ENCODE peak calls at places on chromosomes 3 and 15, in five cellular contexts. H is NCI-H1417; B is GM12864; R is stimulated activated CD8-positive, alpha-beta memory T cell treated with anti-CD3 and anti-CD28 coated beads, Interleukin-4, amount 100 ng/mL, for 4 hours; Q is posterior cingulate gyrus. Z is an unnamed sample.

GRCh38 chr3:127535901-127536817 is 54.4 kb downstream of the TPRA1 start:
- DNase-seq in H (peak; percentile 99), B (no peak), R (no peak), Q (peak; percentile 90), Z (no peak)

GRCh38 chr15:76575177-76576078 is 238.9 kb downstream of the ISL2 start:
- DNase-seq in H (no peak), B (peak; percentile 71), R (no peak), Q (no peak), Z (no peak)

GRCh38 chr15:69293741-69294615 is 4.7 kb upstream of the PAQR5 start:
- DNase-seq in H (no peak), B (no peak), R (no peak), Q (no peak), Z (no peak)

GRCh38 chr3:113409676-113410075 is 31.6 kb downstream of the CFAP44 start:
- DNase-seq in H (no peak), B (no peak), R (no peak), Q (no peak), Z (no peak)

GRCh38 chr3:177816667-177817208 is 619.5 kb upstream of the TBL1XR1 start:
- DNase-seq in H (no peak), B (no peak), R (no peak), Q (no peak), Z (peak; percentile 14)

GRCh38 chr15:41917767-41918430 is 24.0 kb upstream of the SPTBN5 start:
- DNase-seq in H (no peak), B (no peak), R (no peak), Q (no peak), Z (no peak)

GRCh38 chr3:89699771-89700170 is 592.4 kb downstream of the EPHA3 start:
- DNase-seq in H (no peak), B (no peak), R (no peak), Q (no peak), Z (no peak)

GRCh38 chr3:112365636-112366035 is 32.7 kb downstream of the CD200 start:
- DNase-seq in H (no peak), B (no peak), R (no peak), Q (no peak), Z (no peak)

GRCh38 chr3:10263549-10264363 is 15.5 kb downstream of the TATDN2 start:
- DNase-seq in H (no peak), B (no peak), R (peak; percentile 49), Q (no peak), Z (no peak)

GRCh38 chr3:44555753-44556152 is 760 bp downstream of the ZKSCAN7 start:
- DNase-seq in H (peak; percentile 50), B (no peak), R (no peak), Q (no peak), Z (no peak)

GRCh38 chr15:71761649-71762048 is 48.7 kb upstream of the NR2E3 start:
- DNase-seq in H (no peak), B (no peak), R (no peak), Q (no peak), Z (no peak)

GRCh38 chr3:94961423-94962100 is 898.7 kb downstream of the NSUN3 start:
- DNase-seq in H (peak; percentile 91), B (no peak), R (no peak), Q (no peak), Z (peak; percentile 76)

GRCh38 chr3:172391592-172392302 is 56.5 kb downstream of the GHSR start:
- DNase-seq in H (peak; percentile 30), B (no peak), R (no peak), Q (no peak), Z (no peak)

GRCh38 chr3:173993299-173993698 is 595.8 kb downstream of the NLGN1 start:
- DNase-seq in H (peak; percentile 73), B (no peak), R (no peak), Q (no peak), Z (no peak)

GRCh38 chr3:29382399-29382798 is 101.5 kb downstream of the RBMS3 start:
- DNase-seq in H (no peak), B (no peak), R (no peak), Q (no peak), Z (no peak)

GRCh38 chr15:79431636-79432344 is at the start of gene MINAR1:
- DNase-seq in H (peak; percentile 79), B (no peak), R (no peak), Q (peak; percentile 87), Z (no peak)

GRCh38 chr15:39882602-39883001 is 37.5 kb downstream of the GPR176 start:
- DNase-seq in H (no peak), B (no peak), R (no peak), Q (no peak), Z (no peak)

GRCh38 chr3:107493134-107493533 is 29.6 kb upstream of the BBX start:
- DNase-seq in H (no peak), B (no peak), R (no peak), Q (no peak), Z (no peak)

GRCh38 chr3:142976621-142977398 is 13.3 kb upstream of the PAQR9 start:
- DNase-seq in H (no peak), B (no peak), R (no peak), Q (no peak), Z (no peak)

GRCh38 chr3:150371741-150372254 is 36.3 kb upstream of the TSC22D2 start:
- DNase-seq in H (no peak), B (no peak), R (no peak), Q (no peak), Z (peak; percentile 78)

GRCh38 chr3:29176501-29176900 is 104.4 kb upstream of the RBMS3 start:
- DNase-seq in H (peak; percentile 82), B (no peak), R (no peak), Q (no peak), Z (no peak)

GRCh38 chr3:64687781-64688515 is at the start of gene ADAMTS9:
- DNase-seq in H (peak; percentile 29), B (no peak), R (no peak), Q (peak; percentile 92), Z (peak; percentile 72)

GRCh38 chr15:39338251-39338650 is 242.6 kb upstream of the THBS1 start:
- DNase-seq in H (no peak), B (no peak), R (no peak), Q (no peak), Z (peak; percentile 55)

GRCh38 chr3:190432216-190432615 is 17.5 kb downstream of the TMEM207 start:
- DNase-seq in H (no peak), B (no peak), R (no peak), Q (no peak), Z (no peak)

GRCh38 chr15:80777137-80777536 is 2.0 kb upstream of the CEMIP start:
- DNase-seq in H (peak; percentile 34), B (no peak), R (no peak), Q (no peak), Z (no peak)

GRCh38 chr15:74295800-74296199 is 59.7 kb downstream of the CCDC33 start:
- DNase-seq in H (no peak), B (no peak), R (no peak), Q (peak; percentile 77), Z (no peak)

GRCh38 chr15:61228025-61228901 is 839 bp downstream of the RORA start:
- DNase-seq in H (peak; percentile 54), B (no peak), R (no peak), Q (no peak), Z (no peak)

GRCh38 chr3:65854606-65855304 is 184.0 kb downstream of the MAGI1 start:
- DNase-seq in H (peak; percentile 88), B (no peak), R (no peak), Q (no peak), Z (peak; percentile 64)

GRCh38 chr3:45056608-45057301 is 30.7 kb downstream of the CLEC3B start:
- DNase-seq in H (peak; percentile 2), B (no peak), R (no peak), Q (no peak), Z (no peak)

GRCh38 chr3:194905696-194906095 is 220.0 kb downstream of the FAM43A start:
- DNase-seq in H (no peak), B (no peak), R (no peak), Q (no peak), Z (no peak)

GRCh38 chr15:55993804-55994539 is 560 bp upstream of the NEDD4 start:
- DNase-seq in H (peak; percentile 89), B (no peak), R (no peak), Q (peak; percentile 84), Z (peak; percentile 50)